ENCODE peak calls at places on chromosomes 5 and 9, in seven cellular contexts. R is HT1080, S is activated B cell treated with CpG ODN at 0.5 μM for 24 hours, J is NCI-H1105 treated with DMSO at 0.1 percent for 48 hours, M is GM13977, L is Peyer's patch, W is cerebellum. Q is an unnamed sample.

GRCh38 chr5:149641000-149641576 is 59.8 kb downstream of the ARHGEF37 start:
- DNase-seq in J (no peak), R (no peak), W (no peak), L (no peak), M (no peak), S (no peak), Q (no peak)

GRCh38 chr5:177476531-177477233 is 3.2 kb upstream of the DBN1 start:
- DNase-seq in L (no peak), R (no peak), W (no peak), S (no peak), M (no peak), J (no peak), Q (no peak)

GRCh38 chr5:177036921-177037320 is 14.4 kb downstream of the ZNF346 start:
- DNase-seq in L (no peak), W (no peak), M (no peak), S (no peak), J (no peak), R (no peak), Q (no peak)

GRCh38 chr5:64854855-64855254 is 86.1 kb downstream of the CWC27 start:
- DNase-seq in S (no peak), R (no peak), W (no peak), L (no peak), J (no peak), M (no peak), Q (no peak)

GRCh38 chr9:69674741-69675438 is 2.7 kb upstream of the APBA1 start:
- DNase-seq in L (no peak), R (peak), J (no peak), M (no peak), S (no peak), W (no peak), Q (no peak)

GRCh38 chr9:79257215-79257614 is 314.6 kb upstream of the TLE4 start:
- DNase-seq in J (peak), W (peak), S (no peak), R (no peak), L (no peak), M (no peak), Q (no peak)

GRCh38 chr5:143352691-143353090 is 50.8 kb downstream of the NR3C1 start:
- DNase-seq in S (no peak), R (no peak), L (no peak), W (no peak), J (no peak), M (no peak), Q (no peak)

GRCh38 chr9:129138476-129139232 is 27.4 kb downstream of the PTPA start:
- DNase-seq in S (no peak), R (peak), M (no peak), W (no peak), J (no peak), L (no peak), Q (no peak)

GRCh38 chr5:54194326-54194725 is 116.0 kb downstream of the ARL15 start:
- DNase-seq in L (no peak), S (no peak), R (no peak), M (peak), J (no peak), W (no peak), Q (no peak)

GRCh38 chr5:161311141-161311708 is 235.3 kb downstream of the GABRB2 start:
- DNase-seq in W (no peak), S (no peak), L (no peak), R (no peak), M (peak), J (no peak), Q (no peak)

GRCh38 chr5:122311400-122311887 is 593 bp upstream of the SNCAIP start:
- DNase-seq in L (no peak), S (no peak), R (no peak), J (peak), M (no peak), W (no peak), Q (no peak)

Q was measured in RKO.